ENCODE peak calls at places on chromosomes 12 and 14, in eight cellular contexts. X is stimulated activated CD4-positive, alpha-beta T cell treated with anti-CD3 and anti-CD28 coated beads, Interleukin-12 subunit alpha, Interleukin-12 subunit beta, amount 100 ng/mL, for 4 hours; R is NCI-H1930; J is NCI-H2107; V is stimulated activated naive CD4-positive, alpha-beta T cell; D is midbrain; S is aorta; P is NCI-H1092. U is an unnamed sample.

GRCh38 chr14:23147676-23148075 is 28.6 kb upstream of the CEBPE start:
- DNase-seq in D (no peak), R (no peak), P (no peak), S (no peak), J (no peak), V (no peak), X (no peak), U (no peak)

GRCh38 chr14:93231129-93231979 is 24.3 kb downstream of the UBR7 start:
- DNase-seq in J (peak; percentile 38), R (no peak), X (no peak), D (peak; percentile 4), P (peak; percentile 72), S (peak; percentile 78), V (no peak), U (no peak)

GRCh38 chr14:59208224-59208814 is 19.9 kb downstream of the DAAM1 start:
- DNase-seq in X (no peak), V (no peak), P (no peak), D (no peak), J (no peak), R (no peak), S (no peak), U (no peak)

GRCh38 chr12:103768467-103769123 is 72.4 kb downstream of the NT5DC3 start:
- DNase-seq in P (no peak), X (no peak), J (peak; percentile 23), V (no peak), R (no peak), D (no peak), S (no peak), U (no peak)

GRCh38 chr12:104846056-104846762 is 111.9 kb downstream of the SLC41A2 start:
- DNase-seq in D (no peak), V (no peak), J (no peak), S (no peak), P (no peak), X (no peak), R (no peak), U (no peak)

GRCh38 chr14:105169776-105170655 is 1.4 kb upstream of the JAG2 start:
- DNase-seq in X (no peak), J (peak; percentile 28), R (no peak), V (no peak), D (no peak), S (no peak), P (no peak), U (no peak)

GRCh38 chr14:85124896-85125295 is 405.0 kb upstream of the FLRT2 start:
- DNase-seq in V (no peak), J (no peak), S (no peak), P (no peak), R (no peak), X (no peak), D (no peak), U (no peak)

GRCh38 chr12:41634096-41634495 is 446.0 kb downstream of the PDZRN4 start:
- DNase-seq in X (no peak), V (no peak), R (no peak), D (no peak), S (no peak), J (no peak), P (no peak), U (no peak)

GRCh38 chr14:101405931-101406330 is 155.4 kb upstream of the DIO3 start:
- DNase-seq in V (no peak), J (no peak), X (no peak), D (no peak), S (no peak), P (no peak), R (no peak), U (no peak)

GRCh38 chr14:90788031-90788430 is 28.2 kb downstream of the TTC7B start:
- DNase-seq in D (no peak), X (no peak), J (no peak), V (no peak), P (no peak), R (no peak), S (peak; percentile 58), U (peak; percentile 45)

GRCh38 chr14:65040666-65041433 is 54.2 kb downstream of the FNTB start:
- DNase-seq in D (no peak), S (no peak), X (no peak), P (no peak), R (no peak), J (no peak), V (no peak), U (no peak)

GRCh38 chr12:103645202-103645601 is 58.1 kb downstream of the STAB2 start:
- DNase-seq in P (no peak), J (no peak), S (no peak), R (no peak), X (no peak), D (no peak), V (no peak), U (no peak)

GRCh38 chr12:24851816-24852337 is 97.0 kb downstream of the BCAT1 start:
- DNase-seq in R (no peak), S (no peak), D (no peak), J (no peak), X (no peak), P (no peak), V (no peak), U (no peak)